ENCODE peak calls at places on chromosomes 13 and 19, in five cellular contexts. Y is foreskin fibroblast, X is ELR, A is hypothalamus, R is Calu3. K is an unnamed sample.

GRCh38 chr13:25085125-25085742 is 10.7 kb upstream of the PABPC3 start:
- DNase-seq in Y (peak; percentile 12), X (peak; percentile 61), A (no peak), R (peak; percentile 46), K (no peak)

GRCh38 chr13:51639171-51639570 is 54.9 kb downstream of the WDFY2 start:
- DNase-seq in Y (no peak), X (peak; percentile 41), A (no peak), R (no peak), K (no peak)

GRCh38 chr13:52128714-52129700 is at the start of gene NEK5:
- DNase-seq in Y (peak; percentile 40), X (peak; percentile 68), A (peak; percentile 21), R (peak; percentile 78), K (no peak)

GRCh38 chr13:111114362-111115050 is 604 bp upstream of the ARHGEF7 start:
- DNase-seq in Y (peak; percentile 60), X (peak; percentile 50), A (no peak), R (no peak), K (no peak)

GRCh38 chr19:10803252-10803651 is 32.8 kb downstream of the TMED1 start:
- DNase-seq in Y (no peak), X (no peak), A (no peak), R (no peak), K (no peak)

GRCh38 chr13:98890186-98890585 is 87.7 kb downstream of the DOCK9 start:
- DNase-seq in Y (peak; percentile 80), X (peak; percentile 82), A (no peak), R (no peak), K (peak; percentile 65)

GRCh38 chr19:1942078-1942933 is 1.3 kb downstream of the CSNK1G2 start:
- DNase-seq in Y (peak; percentile 51), X (peak; percentile 80), A (peak; percentile 29), R (peak; percentile 75), K (no peak)

GRCh38 chr19:40585677-40586422 is 9.2 kb downstream of the SHKBP1 start:
- DNase-seq in Y (no peak), X (peak; percentile 88), A (no peak), R (no peak), K (peak; percentile 82)

GRCh38 chr13:23921451-23921888 is 24.2 kb upstream of the C1QTNF9B start:
- DNase-seq in Y (peak; percentile 32), X (peak; percentile 69), A (no peak), R (peak; percentile 38), K (no peak)

GRCh38 chr13:91620670-91621141 is 222.3 kb downstream of the GPC5 start:
- DNase-seq in Y (no peak), X (no peak), A (no peak), R (no peak), K (no peak)

GRCh38 chr13:44193731-44194130 is 179.9 kb upstream of the SERP2 start:
- DNase-seq in Y (no peak), X (no peak), A (no peak), R (no peak), K (no peak)

GRCh38 chr19:50967924-50968708 is 1.3 kb downstream of the KLK6 start:
- DNase-seq in Y (no peak), X (no peak), A (no peak), R (peak; percentile 67), K (no peak)

GRCh38 chr13:22839554-22840286 is 341.1 kb upstream of the SGCG start:
- DNase-seq in Y (no peak), X (no peak), A (no peak), R (no peak), K (no peak)

GRCh38 chr13:36685912-36686311 is 12.1 kb downstream of the SERTM1 start:
- DNase-seq in Y (no peak), X (peak; percentile 23), A (no peak), R (no peak), K (no peak)

GRCh38 chr13:110271313-110271712 is 35.6 kb downstream of the COL4A1 start:
- DNase-seq in Y (no peak), X (no peak), A (no peak), R (no peak), K (no peak)

GRCh38 chr13:51816604-51817254 is 12.8 kb upstream of the DHRS12 start:
- DNase-seq in Y (no peak), X (peak; percentile 27), A (no peak), R (no peak), K (no peak)

GRCh38 chr19:39078436-39079200 is 5.5 kb upstream of the ACP7 start:
- DNase-seq in Y (peak; percentile 93), X (peak; percentile 98), A (no peak), R (peak; percentile 76), K (peak; percentile 98)

GRCh38 chr19:33388817-33389573 is 15.5 kb downstream of the CEBPG start:
- DNase-seq in Y (no peak), X (no peak), A (no peak), R (no peak), K (no peak)

GRCh38 chr13:38520041-38520440 is 166.8 kb upstream of the FREM2 start:
- DNase-seq in Y (no peak), X (no peak), A (no peak), R (no peak), K (no peak)

GRCh38 chr13:33259296-33259695 is 26.3 kb downstream of the STARD13 start:
- DNase-seq in Y (no peak), X (no peak), A (no peak), R (no peak), K (no peak)

GRCh38 chr13:57557979-57558529 is 73.5 kb upstream of the PCDH17 start:
- DNase-seq in Y (no peak), X (no peak), A (no peak), R (no peak), K (no peak)

GRCh38 chr13:52862358-52863206 is 14.1 kb upstream of the PCDH8 start:
- DNase-seq in Y (no peak), X (no peak), A (no peak), R (peak; percentile 45), K (no peak)

GRCh38 chr13:108227651-108228272 is 9.6 kb downstream of the ABHD13 start:
- DNase-seq in Y (no peak), X (peak; percentile 52), A (no peak), R (peak; percentile 4), K (no peak)

GRCh38 chr13:44307255-44307654 is 66.4 kb upstream of the SERP2 start:
- DNase-seq in Y (no peak), X (no peak), A (no peak), R (no peak), K (no peak)

GRCh38 chr19:14821958-14822357 is 13.0 kb downstream of the OR7A5 start:
- DNase-seq in Y (no peak), X (no peak), A (no peak), R (no peak), K (no peak)

GRCh38 chr19:28831464-28831863 is 381.5 kb downstream of the UQCRFS1 start:
- DNase-seq in Y (no peak), X (no peak), A (no peak), R (no peak), K (no peak)

GRCh38 chr13:36819811-36820140 is 754 bp downstream of the RFXAP start:
- DNase-seq in Y (peak; percentile 14), X (peak; percentile 60), A (no peak), R (no peak), K (no peak)

GRCh38 chr19:1104452-1105216 is 840 bp downstream of the GPX4 start:
- DNase-seq in Y (peak; percentile 75), X (peak; percentile 81), A (peak; percentile 28), R (peak; percentile 78), K (no peak)

GRCh38 chr19:18832331-18833140 is 777 bp downstream of the UPF1 start:
- DNase-seq in Y (no peak), X (peak; percentile 66), A (no peak), R (peak; percentile 29), K (no peak)

GRCh38 chr19:11377237-11377636 is 2.8 kb downstream of the SWSAP1 start:
- DNase-seq in Y (peak; percentile 78), X (peak; percentile 88), A (no peak), R (no peak), K (peak; percentile 93)

GRCh38 chr19:47049307-47049700 is 880 bp upstream of the TMEM160 start:
- DNase-seq in Y (peak; percentile 35), X (peak; percentile 44), A (no peak), R (no peak), K (no peak)

GRCh38 chr13:107324416-107325204 is 756.7 kb upstream of the ARGLU1 start:
- DNase-seq in Y (no peak), X (no peak), A (no peak), R (no peak), K (no peak)

GRCh38 chr19:38664503-38665211 is 17.2 kb downstream of the ACTN4 start:
- DNase-seq in Y (no peak), X (no peak), A (no peak), R (no peak), K (no peak)

GRCh38 chr19:51531349-51532315 is at the start of gene SIGLEC6:
- DNase-seq in Y (no peak), X (no peak), A (no peak), R (no peak), K (no peak)

GRCh38 chr19:13839193-13839937 is 37.6 kb upstream of the NANOS3 start:
- DNase-seq in Y (peak; percentile 87), X (peak; percentile 96), A (no peak), R (peak; percentile 81), K (no peak)

GRCh38 chr13:25137624-25137892 is 34.5 kb downstream of the AMER2 start:
- DNase-seq in Y (no peak), X (no peak), A (no peak), R (no peak), K (no peak)

GRCh38 chr19:31761281-31761913 is 412.2 kb upstream of the TSHZ3 start:
- DNase-seq in Y (no peak), X (no peak), A (no peak), R (no peak), K (no peak)

GRCh38 chr13:96821381-96821780 is 172.9 kb downstream of the OXGR1 start:
- DNase-seq in Y (peak; percentile 69), X (peak; percentile 48), A (no peak), R (no peak), K (peak; percentile 54)

GRCh38 chr13:48818495-48818961 is 157.2 kb upstream of the FNDC3A start:
- DNase-seq in Y (peak; percentile 89), X (peak; percentile 93), A (no peak), R (no peak), K (peak; percentile 71)